ENCODE peak calls at places on chromosomes 4 and X, in ten cellular contexts. Y is suprapubic skin, F is GM19239, W is tibial nerve, U is mammary epithelial cell, B is germinal center, O is activated T-cell treated with anti-CD3 and anti-CD28 coated beads for 1 hour, R is AG08396, K is DMS53, E is dorsolateral prefrontal cortex. D is an unnamed sample.

GRCh38 chr4:83285022-83285387 is 407 bp upstream of the COQ2 start:
- DNase-seq in E (no peak), Y (no peak), W (no peak), R (peak), U (peak), K (peak), O (no peak), F (no peak), B (peak), D (peak)

GRCh38 chr4:25633541-25633940 is 22.1 kb upstream of the SLC34A2 start:
- DNase-seq in B (no peak), K (no peak), F (no peak), U (no peak), Y (no peak), R (no peak), E (no peak), O (no peak), W (no peak), D (no peak)

GRCh38 chrX:22081475-22082092 is 49.5 kb downstream of the PHEX start:
- DNase-seq in U (peak), E (no peak), F (no peak), R (peak), O (peak), Y (no peak), W (peak), K (peak), B (peak), D (peak)

GRCh38 chr4:52984469-52984868 is 122.4 kb downstream of the RASL11B start:
- DNase-seq in B (no peak), F (no peak), W (no peak), U (peak), K (no peak), O (no peak), E (no peak), Y (no peak), R (no peak), D (peak)

GRCh38 chr4:38675167-38676121 is 11.4 kb downstream of the KLF3 start:
- DNase-seq in U (peak), E (peak), R (peak), Y (peak), F (peak), W (peak), O (peak), B (peak), K (peak), D (peak)

GRCh38 chr4:80407246-80407645 is 71.7 kb downstream of the CFAP299 start:
- DNase-seq in Y (no peak), K (no peak), W (peak), B (no peak), E (no peak), F (no peak), R (peak), O (no peak), U (no peak), D (no peak)

GRCh38 chr4:85837334-85837733 is 362.4 kb downstream of the ARHGAP24 start:
- DNase-seq in O (no peak), E (no peak), K (no peak), B (no peak), F (no peak), W (no peak), R (no peak), Y (no peak), U (no peak), D (no peak)

GRCh38 chrX:69093960-69094935 is 71.0 kb downstream of the PJA1 start:
- DNase-seq in F (peak), W (peak), B (peak), E (no peak), U (peak), K (peak), R (peak), O (no peak), Y (no peak), D (peak)

GRCh38 chr4:2943364-2944090 is 19.7 kb downstream of the NOP14 start:
- DNase-seq in O (no peak), U (no peak), E (peak), K (no peak), F (no peak), Y (peak), R (no peak), W (no peak), B (no peak), D (no peak)

D was measured in bronchial epithelial cell.